ENCODE peak calls at places on chromosomes 1 and 21, in nine cellular contexts. K, A, J, C, F, Z, W, T and E are unnamed samples.

GRCh38 chr1:18569251-18569650 is 61.4 kb upstream of the PAX7 start:
- DNase-seq in K (peak), A (peak), J (no peak), C (no peak), F (no peak), Z (no peak), W (no peak), T (no peak), E (no peak)

GRCh38 chr1:35929730-35930592 is 944 bp upstream of the AGO3 start:
- DNase-seq in K (peak), A (peak), J (peak), C (peak), F (peak), Z (peak), W (no peak), T (peak), E (no peak)

GRCh38 chr21:42746240-42746592 is 92.8 kb downstream of the PDE9A start:
- DNase-seq in K (no peak), A (no peak), J (no peak), C (no peak), F (no peak), Z (no peak), W (no peak), T (no peak), E (no peak)

GRCh38 chr1:171142081-171142450 is 43.0 kb upstream of the FMO2 start:
- DNase-seq in K (no peak), A (no peak), J (no peak), C (no peak), F (peak), Z (peak), W (peak), T (no peak), E (peak)

GRCh38 chr1:116195077-116195868 is 84.1 kb downstream of the MAB21L3 start:
- DNase-seq in K (no peak), A (no peak), J (no peak), C (no peak), F (no peak), Z (no peak), W (no peak), T (no peak), E (no peak)

GRCh38 chr1:35466120-35466519 is 91.1 kb downstream of the KIAA0319L start:
- DNase-seq in K (no peak), A (no peak), J (no peak), C (no peak), F (no peak), Z (no peak), W (no peak), T (no peak), E (no peak)

GRCh38 chr1:25094229-25094628 is 138.1 kb downstream of the SYF2 start:
- DNase-seq in K (no peak), A (no peak), J (no peak), C (no peak), F (no peak), Z (no peak), W (no peak), T (no peak), E (no peak)

GRCh38 chr1:96722161-96722908 is 751 bp downstream of the PTBP2 start:
- DNase-seq in K (peak), A (peak), J (peak), C (peak), F (peak), Z (peak), W (no peak), T (peak), E (peak)

GRCh38 chr1:11158720-11159321 is 30.3 kb upstream of the ANGPTL7 start:
- DNase-seq in K (no peak), A (no peak), J (no peak), C (no peak), F (no peak), Z (peak), W (no peak), T (no peak), E (peak)

GRCh38 chr1:211579434-211580302 is 707 bp upstream of the SLC30A1 start:
- DNase-seq in K (peak), A (no peak), J (no peak), C (peak), F (no peak), Z (peak), W (no peak), T (peak), E (no peak)

GRCh38 chr1:201538618-201539551 is at the start of gene NAV1:
- DNase-seq in K (no peak), A (peak), J (peak), C (peak), F (peak), Z (peak), W (no peak), T (peak), E (peak)

GRCh38 chr1:226987623-226988336 is 47.7 kb downstream of the COQ8A start:
- DNase-seq in K (no peak), A (no peak), J (no peak), C (no peak), F (no peak), Z (no peak), W (no peak), T (no peak), E (no peak)

GRCh38 chr1:19374926-19375325 is 62.8 kb downstream of the SLC66A1 start:
- DNase-seq in K (no peak), A (no peak), J (no peak), C (no peak), F (no peak), Z (no peak), W (no peak), T (no peak), E (no peak)

GRCh38 chr1:95005584-95005983 is 67.2 kb downstream of the ALG14 start:
- DNase-seq in K (no peak), A (no peak), J (no peak), C (no peak), F (no peak), Z (no peak), W (no peak), T (no peak), E (no peak)

GRCh38 chr1:20974069-20974468 is 187.0 kb upstream of the HP1BP3 start:
- DNase-seq in K (no peak), A (no peak), J (no peak), C (no peak), F (no peak), Z (peak), W (no peak), T (no peak), E (no peak)
- H3K27ac ChIP-seq in K (no peak), A (no peak), J (no peak), C (no peak), F (no peak), Z (peak), W (no peak), T (no peak), E (no peak)

DNA sequence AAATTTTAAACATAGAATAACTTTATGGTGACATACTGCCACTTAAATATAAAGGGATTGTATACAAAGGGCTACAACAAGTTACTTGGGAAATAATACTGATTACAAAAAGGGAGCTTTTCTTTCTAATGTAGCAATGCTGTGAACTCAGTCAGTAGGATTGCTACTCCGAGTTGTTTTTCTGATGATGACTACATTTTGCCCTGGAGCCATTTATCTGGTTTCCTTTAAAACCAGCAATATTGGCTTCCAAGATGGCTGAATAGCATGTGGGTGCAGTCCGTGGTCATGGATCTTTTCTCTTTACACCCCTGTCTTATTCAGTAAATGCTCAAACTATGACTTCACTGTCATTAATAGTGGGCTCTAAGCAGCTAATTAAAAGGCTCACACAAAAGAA is 92.6 kb upstream of the NEK7 start:
- DNase-seq in K (no peak), A (no peak), J (no peak), C (no peak), F (no peak), Z (peak), W (no peak), T (no peak), E (no peak)
- H3K27ac ChIP-seq in K (no peak), A (no peak), J (no peak), C (no peak), F (no peak), Z (no peak), W (no peak), T (no peak), E (no peak)

GRCh38 chr1:243349128-243349527 is 93.3 kb downstream of the SDCCAG8 start:
- DNase-seq in K (no peak), A (no peak), J (no peak), C (no peak), F (no peak), Z (no peak), W (no peak), T (no peak), E (no peak)

GRCh38 chr1:243351347-243351746 is 95.5 kb downstream of the SDCCAG8 start:
- DNase-seq in K (no peak), A (no peak), J (no peak), C (no peak), F (no peak), Z (no peak), W (no peak), T (no peak), E (no peak)

GRCh38 chr1:243354511-243355153 is 98.8 kb downstream of the SDCCAG8 start:
- DNase-seq in K (no peak), A (no peak), J (no peak), C (no peak), F (no peak), Z (peak), W (no peak), T (no peak), E (no peak)
- H3K27ac ChIP-seq in K (peak), A (peak), J (no peak), C (no peak), F (peak), Z (no peak), W (no peak), T (no peak), E (no peak)

GRCh38 chr1:221945669-221946068 is 203.8 kb upstream of the DUSP10 start:
- DNase-seq in K (no peak), A (no peak), J (no peak), C (no peak), F (no peak), Z (no peak), W (no peak), T (no peak), E (no peak)
- H3K27ac ChIP-seq in K (no peak), A (no peak), J (no peak), C (no peak), F (no peak), Z (no peak), W (no peak), T (no peak), E (no peak)

GRCh38 chr1:203173566-203173965 is 2.1 kb downstream of the MYBPH start:
- DNase-seq in K (no peak), A (no peak), J (no peak), C (no peak), F (no peak), Z (no peak), W (no peak), T (no peak), E (no peak)

GRCh38 chr1:203176273-203176672 is 647 bp upstream of the MYBPH start:
- DNase-seq in K (no peak), A (no peak), J (no peak), C (no peak), F (no peak), Z (no peak), W (no peak), T (no peak), E (no peak)

GRCh38 chr1:203174324-203174985 is 1.2 kb downstream of the MYBPH start:
- DNase-seq in K (no peak), A (no peak), J (no peak), C (no peak), F (no peak), Z (no peak), W (no peak), T (no peak), E (no peak)

GRCh38 chr1:203176744-203177460 is 1.3 kb upstream of the MYBPH start:
- DNase-seq in K (no peak), A (no peak), J (no peak), C (no peak), F (no peak), Z (no peak), W (no peak), T (no peak), E (no peak)

GRCh38 chr1:203175237-203176181 is at the start of gene MYBPH:
- DNase-seq in K (no peak), A (no peak), J (no peak), C (no peak), F (no peak), Z (no peak), W (no peak), T (no peak), E (no peak)
- H3K27ac ChIP-seq in K (no peak), A (no peak), J (no peak), C (no peak), F (no peak), Z (no peak), W (no peak), T (no peak), E (no peak)

DNA sequence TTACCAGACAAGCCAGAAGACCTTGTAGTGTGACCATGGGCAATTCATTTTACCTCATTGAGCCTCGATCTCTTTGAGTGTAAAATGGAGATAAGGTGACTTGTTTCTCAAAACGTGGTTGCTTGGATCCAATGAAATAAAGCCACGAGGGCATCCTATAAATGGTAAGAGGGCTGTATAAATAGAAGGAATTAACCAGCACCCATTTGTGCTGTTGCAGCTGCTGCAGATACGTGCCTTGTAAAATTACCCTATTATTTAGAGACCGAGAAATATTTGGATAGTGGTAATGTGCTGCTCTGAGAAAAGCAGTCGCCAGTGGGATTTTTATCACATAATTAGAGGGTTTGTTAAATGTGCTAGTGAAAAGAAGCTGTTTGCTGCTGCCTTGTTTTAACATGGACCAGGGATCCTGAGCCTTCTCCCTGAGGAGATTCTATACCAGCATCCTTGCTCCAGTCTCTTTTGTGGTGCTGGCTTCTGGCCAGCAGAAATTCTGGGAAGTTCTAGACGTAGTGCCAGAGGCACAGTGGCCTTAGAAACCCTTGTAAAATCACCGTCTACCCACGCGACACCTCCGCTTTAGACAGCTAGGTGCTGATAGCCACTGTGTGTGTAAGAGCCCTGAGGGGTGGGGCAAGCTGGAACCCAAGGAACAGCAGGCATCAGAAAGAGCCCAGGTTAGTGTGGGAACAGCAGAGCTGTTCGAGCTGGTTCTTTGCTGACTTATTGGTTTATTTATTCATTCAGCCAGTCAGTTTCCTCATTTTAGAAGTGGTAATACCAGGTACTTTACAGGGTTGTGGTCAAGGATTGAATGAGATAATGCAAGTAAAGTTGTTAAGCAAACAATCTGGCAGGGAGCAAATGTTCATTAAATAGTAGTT is 137.5 kb downstream of the NOS1AP start:
- DNase-seq in K (no peak), A (no peak), J (no peak), C (peak), F (no peak), Z (no peak), W (no peak), T (peak), E (no peak)
- H3K27ac ChIP-seq in K (no peak), A (no peak), J (no peak), C (peak), F (no peak), Z (no peak), W (peak), T (no peak), E (no peak)